ENCODE peak calls at places on chromosomes 12 and 14, in six cellular contexts. W, X, B, D, S and E are unnamed samples.

GRCh38 chr14:54342806-54343205 is 54.0 kb upstream of the CDKN3 start:
- DNase-seq in B (no peak), W (no peak), D (no peak), X (no peak), S (no peak), E (no peak)

GRCh38 chr12:127149226-127149964 is 1117.6 kb upstream of the TMEM132C start:
- DNase-seq in W (peak), B (no peak), S (no peak), D (no peak), X (no peak), E (no peak)

GRCh38 chr14:85093631-85094330 is 436.2 kb upstream of the FLRT2 start:
- DNase-seq in D (no peak), W (peak), X (no peak), B (no peak), S (no peak), E (no peak)

GRCh38 chr14:24911324-24912095 is 138.4 kb downstream of the STXBP6 start:
- DNase-seq in D (no peak), W (peak), X (no peak), S (no peak), B (no peak), E (no peak)

GRCh38 chr12:64450711-64451486 is 1.0 kb upstream of the TBK1 start:
- DNase-seq in B (no peak), D (no peak), S (no peak), W (peak), X (no peak), E (no peak)

GRCh38 chr12:26678697-26679660 is 154.0 kb downstream of the ITPR2 start:
- DNase-seq in B (no peak), X (no peak), W (no peak), S (no peak), D (no peak), E (no peak)

GRCh38 chr12:89697256-89697655 is 11.4 kb downstream of the ATP2B1 start:
- DNase-seq in B (no peak), D (no peak), X (no peak), S (no peak), W (no peak), E (no peak)

GRCh38 chr14:65224799-65225198 is 122.5 kb upstream of the MAX start:
- DNase-seq in D (no peak), X (no peak), B (no peak), S (peak), W (no peak), E (no peak)

GRCh38 chr14:87286826-87287225 is 706.2 kb downstream of the GALC start:
- DNase-seq in S (no peak), X (no peak), B (no peak), D (no peak), W (no peak), E (no peak)

GRCh38 chr14:105492051-105492965 is 1.3 kb downstream of the TEDC1 start:
- DNase-seq in S (no peak), B (peak), W (no peak), X (no peak), D (no peak), E (peak)

GRCh38 chr14:38721822-38722431 is 381.1 kb downstream of the SEC23A start:
- DNase-seq in D (no peak), W (peak), X (peak), B (peak), S (peak), E (peak)

GRCh38 chr14:38931969-38932652 is 170.9 kb downstream of the SEC23A start:
- DNase-seq in S (no peak), W (no peak), B (no peak), D (no peak), X (no peak), E (no peak)

GRCh38 chr14:22478670-22479069 is 110.4 kb downstream of the DAD1 start:
- DNase-seq in W (peak), D (no peak), B (no peak), X (no peak), S (no peak), E (no peak)

GRCh38 chr12:131628341-131628740 is 82.5 kb upstream of the SFSWAP start:
- DNase-seq in X (no peak), B (no peak), W (no peak), D (no peak), S (no peak), E (no peak)

GRCh38 chr14:37024166-37024565 is 148.2 kb downstream of the SLC25A21 start:
- DNase-seq in S (no peak), W (no peak), B (no peak), X (no peak), D (no peak), E (no peak)

GRCh38 chr12:84408936-84409335 is 503.7 kb downstream of the SLC6A15 start:
- DNase-seq in W (peak), B (no peak), X (no peak), D (no peak), S (no peak), E (no peak)

GRCh38 chr12:53483979-53484377 is 15.3 kb downstream of the MAP3K12 start:
- DNase-seq in S (no peak), D (no peak), B (no peak), W (no peak), X (no peak), E (no peak)

GRCh38 chr14:53571990-53572389 is 384.6 kb downstream of the BMP4 start:
- DNase-seq in D (no peak), S (no peak), W (no peak), B (no peak), X (no peak), E (no peak)

GRCh38 chr14:67413806-67414769 is 2.1 kb upstream of the PLEK2 start:
- DNase-seq in B (peak), W (peak), D (peak), X (peak), S (peak), E (no peak)

GRCh38 chr12:8127138-8127537 is 3.7 kb downstream of the CLEC4A start:
- DNase-seq in W (no peak), S (no peak), D (no peak), X (no peak), B (no peak), E (no peak)

GRCh38 chr14:94615823-94616570 is 3.8 kb downstream of the SERPINA3 start:
- DNase-seq in S (no peak), W (no peak), D (no peak), B (no peak), X (no peak), E (no peak)